ENCODE peak calls at places on chromosomes 6 and 20, in six cellular contexts. One of them, this sample, is unnamed.

GRCh38 chr6:81786159-81786558 is 33.7 kb upstream of the TENT5A start:
- DNase-seq in stimulated activated CD8-positive, alpha-beta memory T cell treated with anti-CD3 and anti-CD28 coated beads, Interleukin-7, amount 100 ng/mL, for 4 hours: no peak
- DNase-seq in body of pancreas: no peak
- DNase-seq in adipocyte: no peak
- DNase-seq in germinal center: no peak
- DNase-seq in stimulated activated CD4-positive, alpha-beta T cell treated with anti-CD3 and anti-CD28 coated beads, Interleukin-4, amount 100 ng/mL, for 1 hour: no peak
- DNase-seq in this sample: no peak

GRCh38 chr6:33695451-33695855 is 16.0 kb downstream of the UQCC2 start:
- DNase-seq in stimulated activated CD8-positive, alpha-beta memory T cell treated with anti-CD3 and anti-CD28 coated beads, Interleukin-7, amount 100 ng/mL, for 4 hours: no peak
- DNase-seq in body of pancreas: no peak
- DNase-seq in adipocyte: no peak
- DNase-seq in germinal center: no peak
- DNase-seq in stimulated activated CD4-positive, alpha-beta T cell treated with anti-CD3 and anti-CD28 coated beads, Interleukin-4, amount 100 ng/mL, for 1 hour: no peak
- DNase-seq in this sample: no peak

GRCh38 chr20:15703171-15703911 is 869.9 kb downstream of the KIF16B start:
- DNase-seq in stimulated activated CD8-positive, alpha-beta memory T cell treated with anti-CD3 and anti-CD28 coated beads, Interleukin-7, amount 100 ng/mL, for 4 hours: no peak
- DNase-seq in body of pancreas: no peak
- DNase-seq in adipocyte: no peak
- DNase-seq in germinal center: no peak
- DNase-seq in stimulated activated CD4-positive, alpha-beta T cell treated with anti-CD3 and anti-CD28 coated beads, Interleukin-4, amount 100 ng/mL, for 1 hour: no peak
- DNase-seq in this sample: no peak

GRCh38 chr6:18493421-18493891 is 106.3 kb downstream of the RNF144B start:
- DNase-seq in stimulated activated CD8-positive, alpha-beta memory T cell treated with anti-CD3 and anti-CD28 coated beads, Interleukin-7, amount 100 ng/mL, for 4 hours: no peak
- DNase-seq in body of pancreas: no peak
- DNase-seq in adipocyte: no peak
- DNase-seq in germinal center: no peak
- DNase-seq in stimulated activated CD4-positive, alpha-beta T cell treated with anti-CD3 and anti-CD28 coated beads, Interleukin-4, amount 100 ng/mL, for 1 hour: no peak
- DNase-seq in this sample: no peak

GRCh38 chr20:14877616-14878015 is 540.2 kb upstream of the FLRT3 start:
- DNase-seq in stimulated activated CD8-positive, alpha-beta memory T cell treated with anti-CD3 and anti-CD28 coated beads, Interleukin-7, amount 100 ng/mL, for 4 hours: no peak
- DNase-seq in body of pancreas: no peak
- DNase-seq in adipocyte: no peak
- DNase-seq in germinal center: no peak
- DNase-seq in stimulated activated CD4-positive, alpha-beta T cell treated with anti-CD3 and anti-CD28 coated beads, Interleukin-4, amount 100 ng/mL, for 1 hour: no peak
- DNase-seq in this sample: no peak

GRCh38 chr6:107228754-107229153 is 113.4 kb upstream of the BEND3 start:
- DNase-seq in stimulated activated CD8-positive, alpha-beta memory T cell treated with anti-CD3 and anti-CD28 coated beads, Interleukin-7, amount 100 ng/mL, for 4 hours: no peak
- DNase-seq in body of pancreas: no peak
- DNase-seq in adipocyte: no peak
- DNase-seq in germinal center: no peak
- DNase-seq in stimulated activated CD4-positive, alpha-beta T cell treated with anti-CD3 and anti-CD28 coated beads, Interleukin-4, amount 100 ng/mL, for 1 hour: no peak
- DNase-seq in this sample: no peak

GRCh38 chr6:170523256-170524187 is 29.6 kb downstream of the PSMB1 start:
- DNase-seq in stimulated activated CD8-positive, alpha-beta memory T cell treated with anti-CD3 and anti-CD28 coated beads, Interleukin-7, amount 100 ng/mL, for 4 hours: no peak
- DNase-seq in body of pancreas: no peak
- DNase-seq in adipocyte: no peak
- DNase-seq in germinal center: no peak
- DNase-seq in stimulated activated CD4-positive, alpha-beta T cell treated with anti-CD3 and anti-CD28 coated beads, Interleukin-4, amount 100 ng/mL, for 1 hour: no peak
- DNase-seq in this sample: no peak

GRCh38 chr6:112482373-112482772 is 135.2 kb downstream of the RFPL4B start:
- DNase-seq in stimulated activated CD8-positive, alpha-beta memory T cell treated with anti-CD3 and anti-CD28 coated beads, Interleukin-7, amount 100 ng/mL, for 4 hours: no peak
- DNase-seq in body of pancreas: no peak
- DNase-seq in adipocyte: no peak
- DNase-seq in germinal center: no peak
- DNase-seq in stimulated activated CD4-positive, alpha-beta T cell treated with anti-CD3 and anti-CD28 coated beads, Interleukin-4, amount 100 ng/mL, for 1 hour: no peak
- DNase-seq in this sample: no peak

GRCh38 chr6:142326539-142326938 is 24.7 kb downstream of the ADGRG6 start:
- DNase-seq in stimulated activated CD8-positive, alpha-beta memory T cell treated with anti-CD3 and anti-CD28 coated beads, Interleukin-7, amount 100 ng/mL, for 4 hours: no peak
- DNase-seq in body of pancreas: no peak
- DNase-seq in adipocyte: no peak
- DNase-seq in germinal center: no peak
- DNase-seq in stimulated activated CD4-positive, alpha-beta T cell treated with anti-CD3 and anti-CD28 coated beads, Interleukin-4, amount 100 ng/mL, for 1 hour: no peak
- DNase-seq in this sample: no peak

GRCh38 chr6:107496041-107496440 is 6.1 kb downstream of the SOBP start:
- DNase-seq in stimulated activated CD8-positive, alpha-beta memory T cell treated with anti-CD3 and anti-CD28 coated beads, Interleukin-7, amount 100 ng/mL, for 4 hours: no peak
- DNase-seq in body of pancreas: no peak
- DNase-seq in adipocyte: no peak
- DNase-seq in germinal center: no peak
- DNase-seq in stimulated activated CD4-positive, alpha-beta T cell treated with anti-CD3 and anti-CD28 coated beads, Interleukin-4, amount 100 ng/mL, for 1 hour: no peak
- DNase-seq in this sample: no peak

GRCh38 chr20:50089140-50089786 is 23.7 kb downstream of the UBE2V1 start:
- DNase-seq in stimulated activated CD8-positive, alpha-beta memory T cell treated with anti-CD3 and anti-CD28 coated beads, Interleukin-7, amount 100 ng/mL, for 4 hours: no peak
- DNase-seq in body of pancreas: no peak
- DNase-seq in adipocyte: no peak
- DNase-seq in germinal center: no peak
- DNase-seq in stimulated activated CD4-positive, alpha-beta T cell treated with anti-CD3 and anti-CD28 coated beads, Interleukin-4, amount 100 ng/mL, for 1 hour: no peak
- DNase-seq in this sample: no peak

GRCh38 chr6:36132221-36132895 is 2.0 kb downstream of the MAPK13 start:
- DNase-seq in stimulated activated CD8-positive, alpha-beta memory T cell treated with anti-CD3 and anti-CD28 coated beads, Interleukin-7, amount 100 ng/mL, for 4 hours: no peak
- DNase-seq in body of pancreas: no peak
- DNase-seq in adipocyte: no peak
- DNase-seq in germinal center: no peak
- DNase-seq in stimulated activated CD4-positive, alpha-beta T cell treated with anti-CD3 and anti-CD28 coated beads, Interleukin-4, amount 100 ng/mL, for 1 hour: no peak
- DNase-seq in this sample: no peak

GRCh38 chr6:143592335-143592734 is 80.8 kb upstream of the FUCA2 start:
- DNase-seq in stimulated activated CD8-positive, alpha-beta memory T cell treated with anti-CD3 and anti-CD28 coated beads, Interleukin-7, amount 100 ng/mL, for 4 hours: no peak
- DNase-seq in body of pancreas: peak
- DNase-seq in adipocyte: no peak
- DNase-seq in germinal center: no peak
- DNase-seq in stimulated activated CD4-positive, alpha-beta T cell treated with anti-CD3 and anti-CD28 coated beads, Interleukin-4, amount 100 ng/mL, for 1 hour: no peak
- DNase-seq in this sample: no peak

GRCh38 chr6:163634514-163635171 is 220.1 kb downstream of the QKI start:
- DNase-seq in stimulated activated CD8-positive, alpha-beta memory T cell treated with anti-CD3 and anti-CD28 coated beads, Interleukin-7, amount 100 ng/mL, for 4 hours: no peak
- DNase-seq in body of pancreas: no peak
- DNase-seq in adipocyte: no peak
- DNase-seq in germinal center: no peak
- DNase-seq in stimulated activated CD4-positive, alpha-beta T cell treated with anti-CD3 and anti-CD28 coated beads, Interleukin-4, amount 100 ng/mL, for 1 hour: no peak
- DNase-seq in this sample: no peak